ENCODE peak calls at places on chromosomes 5 and 9, in nine cellular contexts. P, V, N, Q, E, R, C, W and K are unnamed samples.

GRCh38 chr9:70924905-70925547 is 196.4 kb downstream of the TRPM3 start:
- DNase-seq in P (peak; percentile 34), V (no peak), N (peak; percentile 41), Q (no peak), E (peak; percentile 40), R (peak; percentile 42), C (peak; percentile 89), W (no peak), K (peak; percentile 47)

GRCh38 chr5:73789851-73790281 is 163.9 kb downstream of the ARHGEF28 start:
- DNase-seq in P (no peak), V (no peak), N (no peak), Q (no peak), E (no peak), R (no peak), C (no peak), W (no peak), K (no peak)

GRCh38 chr9:34227445-34227844 is 48.6 kb downstream of the UBAP1 start:
- DNase-seq in P (no peak), V (no peak), N (no peak), Q (no peak), E (no peak), R (no peak), C (peak; percentile 34), W (no peak), K (peak; percentile 30)

GRCh38 chr5:88820581-88820980 is 62.4 kb downstream of the MEF2C start:
- DNase-seq in P (no peak), V (no peak), N (no peak), Q (no peak), E (no peak), R (no peak), C (no peak), W (no peak), K (no peak)

GRCh38 chr5:94711785-94712184 is 93.3 kb downstream of the SLF1 start:
- DNase-seq in P (no peak), V (no peak), N (no peak), Q (no peak), E (no peak), R (no peak), C (no peak), W (no peak), K (no peak)

GRCh38 chr5:55226027-55226933 is 835 bp downstream of the MCIDAS start:
- DNase-seq in P (peak; percentile 89), V (no peak), N (no peak), Q (peak; percentile 38), E (no peak), R (peak; percentile 88), C (no peak), W (no peak), K (no peak)

GRCh38 chr5:73901045-73901444 is 275.0 kb downstream of the ARHGEF28 start:
- DNase-seq in P (peak; percentile 66), V (no peak), N (no peak), Q (no peak), E (no peak), R (peak; percentile 71), C (no peak), W (no peak), K (peak; percentile 50)

GRCh38 chr9:132006657-132007370 is 72.9 kb downstream of the MED27 start:
- DNase-seq in P (no peak), V (no peak), N (no peak), Q (no peak), E (no peak), R (no peak), C (no peak), W (no peak), K (no peak)

GRCh38 chr5:113612060-113612496 is 98.6 kb downstream of the YTHDC2 start:
- DNase-seq in P (no peak), V (no peak), N (no peak), Q (no peak), E (no peak), R (peak; percentile 48), C (no peak), W (no peak), K (peak; percentile 6)

GRCh38 chr5:100828756-100829342 is 74.2 kb downstream of the ST8SIA4 start:
- DNase-seq in P (no peak), V (no peak), N (no peak), Q (no peak), E (no peak), R (no peak), C (no peak), W (no peak), K (no peak)

GRCh38 chr9:131807131-131807990 is 67.5 kb upstream of the RAPGEF1 start:
- DNase-seq in P (no peak), V (no peak), N (no peak), Q (no peak), E (no peak), R (peak; percentile 81), C (no peak), W (no peak), K (no peak)

GRCh38 chr5:172793577-172794488 is 22.8 kb upstream of the DUSP1 start:
- DNase-seq in P (no peak), V (no peak), N (no peak), Q (no peak), E (no peak), R (no peak), C (no peak), W (no peak), K (no peak)

GRCh38 chr5:168055141-168055680 is 236.2 kb upstream of the WWC1 start:
- DNase-seq in P (no peak), V (no peak), N (no peak), Q (no peak), E (no peak), R (no peak), C (no peak), W (no peak), K (no peak)

GRCh38 chr5:1140818-1141189 is 28.9 kb upstream of the SLC12A7 start:
- DNase-seq in P (no peak), V (no peak), N (no peak), Q (no peak), E (no peak), R (no peak), C (no peak), W (no peak), K (no peak)

GRCh38 chr9:133873006-133873780 is 118.9 kb downstream of the VAV2 start:
- DNase-seq in P (peak; percentile 2), V (no peak), N (no peak), Q (no peak), E (no peak), R (no peak), C (no peak), W (no peak), K (no peak)

GRCh38 chr9:20001058-20001457 is 212.2 kb upstream of the SLC24A2 start:
- DNase-seq in P (no peak), V (no peak), N (no peak), Q (no peak), E (no peak), R (no peak), C (no peak), W (no peak), K (no peak)

GRCh38 chr5:371811-372555 is 50.5 kb downstream of the AHRR start:
- DNase-seq in P (no peak), V (no peak), N (peak; percentile 11), Q (no peak), E (no peak), R (no peak), C (no peak), W (peak; percentile 16), K (no peak)

GRCh38 chr9:4137755-4138154 is 162.1 kb downstream of the GLIS3 start:
- DNase-seq in P (no peak), V (no peak), N (no peak), Q (no peak), E (no peak), R (no peak), C (peak; percentile 51), W (no peak), K (no peak)

GRCh38 chr9:136648746-136649145 is 14.0 kb upstream of the EGFL7 start:
- DNase-seq in P (no peak), V (no peak), N (no peak), Q (no peak), E (no peak), R (no peak), C (no peak), W (no peak), K (no peak)

GRCh38 chr5:132417010-132417439 is 47.5 kb downstream of the SLC22A5 start:
- DNase-seq in P (no peak), V (no peak), N (no peak), Q (no peak), E (no peak), R (peak; percentile 19), C (no peak), W (peak; percentile 67), K (no peak)

GRCh38 chr5:10839916-10840599 is 79.0 kb upstream of the DAP start:
- DNase-seq in P (no peak), V (no peak), N (no peak), Q (no peak), E (no peak), R (no peak), C (no peak), W (no peak), K (no peak)

GRCh38 chr9:87292449-87293191 is 205.0 kb upstream of the DAPK1 start:
- DNase-seq in P (no peak), V (no peak), N (no peak), Q (no peak), E (no peak), R (no peak), C (no peak), W (no peak), K (no peak)

GRCh38 chr9:95171001-95171400 is 146.5 kb downstream of the FANCC start:
- DNase-seq in P (peak; percentile 8), V (no peak), N (no peak), Q (no peak), E (peak; percentile 29), R (no peak), C (no peak), W (no peak), K (no peak)

GRCh38 chr5:91070761-91071429 is 312.2 kb downstream of the ARRDC3 start:
- DNase-seq in P (no peak), V (no peak), N (no peak), Q (no peak), E (no peak), R (peak; percentile 83), C (no peak), W (no peak), K (no peak)

GRCh38 chr9:116550728-116551436 is 136.2 kb upstream of the TRIM32 start:
- DNase-seq in P (no peak), V (no peak), N (no peak), Q (no peak), E (no peak), R (no peak), C (no peak), W (no peak), K (no peak)

GRCh38 chr5:7325975-7326911 is 69.7 kb upstream of the ADCY2 start:
- DNase-seq in P (no peak), V (no peak), N (peak; percentile 58), Q (no peak), E (no peak), R (no peak), C (peak; percentile 16), W (no peak), K (no peak)

GRCh38 chr5:155024015-155024414 is 10.5 kb downstream of the KIF4B start:
- DNase-seq in P (no peak), V (no peak), N (no peak), Q (no peak), E (no peak), R (peak; percentile 32), C (no peak), W (no peak), K (no peak)

GRCh38 chr5:891117-891836 is 1.3 kb downstream of the BRD9 start:
- DNase-seq in P (no peak), V (no peak), N (no peak), Q (no peak), E (no peak), R (peak; percentile 89), C (no peak), W (no peak), K (no peak)

GRCh38 chr5:147411612-147412310 is 98.1 kb downstream of the DPYSL3 start:
- DNase-seq in P (no peak), V (no peak), N (no peak), Q (no peak), E (no peak), R (no peak), C (no peak), W (no peak), K (no peak)

GRCh38 chr9:13491138-13491492 is 211.6 kb upstream of the MPDZ start:
- DNase-seq in P (no peak), V (no peak), N (no peak), Q (no peak), E (no peak), R (no peak), C (no peak), W (no peak), K (no peak)

GRCh38 chr5:97231025-97231636 is 48.1 kb upstream of the RIOK2 start:
- DNase-seq in P (peak; percentile 62), V (no peak), N (peak; percentile 41), Q (no peak), E (peak; percentile 19), R (peak; percentile 40), C (peak; percentile 62), W (no peak), K (peak; percentile 50)